ENCODE peak calls at places on chromosomes 13 and 19, in eight cellular contexts. S, G, Y, I, H, W, L and P are unnamed samples.

GRCh38 chr19:2049741-2050348 is 1.2 kb downstream of the MKNK2 start:
- DNase-seq in I (peak), S (peak), G (peak), W (peak), H (peak), L (no peak), Y (peak), P (no peak)

GRCh38 chr13:77150651-77151050 is 123.7 kb upstream of the FBXL3 start:
- DNase-seq in Y (no peak), I (no peak), G (no peak), S (no peak), W (no peak), L (no peak), H (no peak), P (no peak)

GRCh38 chr13:111551421-111551820 is 231.0 kb downstream of the TEX29 start:
- DNase-seq in Y (no peak), W (no peak), H (no peak), S (no peak), I (no peak), L (no peak), G (no peak), P (no peak)

GRCh38 chr19:28694812-28695211 is 518.1 kb downstream of the UQCRFS1 start:
- DNase-seq in Y (no peak), W (peak), H (no peak), L (no peak), S (no peak), G (no peak), I (no peak), P (no peak)

GRCh38 chr19:17026041-17026658 is 460 bp downstream of the CPAMD8 start:
- DNase-seq in Y (peak), I (peak), S (peak), W (no peak), G (no peak), H (peak), L (no peak), P (no peak)

GRCh38 chr13:33322474-33322827 is 36.9 kb upstream of the STARD13 start:
- DNase-seq in H (no peak), S (no peak), Y (no peak), W (peak), L (no peak), G (no peak), I (no peak), P (no peak)

GRCh38 chr19:30393729-30394480 is 21.7 kb downstream of the ZNF536 start:
- DNase-seq in H (no peak), W (no peak), G (no peak), S (no peak), Y (no peak), I (no peak), L (no peak), P (no peak)

GRCh38 chr19:51407631-51408131 is 9.8 kb downstream of the SIGLEC10 start:
- DNase-seq in G (no peak), W (peak), L (no peak), Y (no peak), S (peak), I (peak), H (peak), P (no peak)

GRCh38 chr13:51844862-51845573 is at the start of gene TMEM272:
- DNase-seq in G (peak), I (peak), W (peak), Y (no peak), S (peak), L (no peak), H (peak), P (peak)

GRCh38 chr13:104949840-104950805 is 1585.3 kb downstream of the EFNB2 start:
- DNase-seq in I (no peak), W (no peak), L (no peak), H (no peak), G (no peak), S (no peak), Y (no peak), P (no peak)

GRCh38 chr13:68264692-68265091 is 1034.6 kb upstream of the PCDH9 start:
- DNase-seq in L (no peak), H (no peak), G (no peak), Y (no peak), S (no peak), W (no peak), I (no peak), P (no peak)

GRCh38 chr13:47459512-47459911 is 541.6 kb downstream of the SUCLA2 start:
- DNase-seq in W (peak), S (no peak), I (no peak), L (no peak), G (no peak), Y (no peak), H (no peak), P (no peak)

GRCh38 chr13:30830638-30830965 is 75.5 kb upstream of the MEDAG start:
- DNase-seq in H (no peak), W (no peak), G (no peak), L (no peak), Y (no peak), S (no peak), I (no peak), P (no peak)

GRCh38 chr13:75316427-75316826 is 165.5 kb downstream of the TBC1D4 start:
- DNase-seq in G (no peak), H (no peak), Y (no peak), L (no peak), W (peak), S (no peak), I (no peak), P (no peak)

GRCh38 chr13:112606125-112607001 is 18.4 kb upstream of the TUBGCP3 start:
- DNase-seq in I (peak), H (peak), L (no peak), S (peak), Y (peak), G (peak), W (peak), P (peak)

GRCh38 chr13:110600261-110600819 is 15.0 kb upstream of the NAXD start:
- DNase-seq in S (no peak), H (no peak), Y (no peak), G (no peak), W (no peak), I (no peak), L (no peak), P (no peak)

GRCh38 chr19:57280913-57281425 is 684 bp downstream of the ZNF460 start:
- DNase-seq in Y (no peak), S (peak), H (peak), L (no peak), I (no peak), W (peak), G (peak), P (no peak)

GRCh38 chr19:44303976-44304568 is 753 bp downstream of the ZNF235 start:
- DNase-seq in I (peak), W (peak), H (no peak), L (no peak), S (no peak), G (no peak), Y (no peak), P (peak)